ENCODE peak calls at places on chromosome 12, in nine cellular contexts. V is stimulated activated CD8-positive, alpha-beta memory T cell treated with anti-CD3 and anti-CD28 coated beads, Interleukin-15, amount 100 ng/mL, for 24 hours; S is CD8-positive, alpha-beta T cell; U is NB4; Y is NCI-H1092; D is stimulated activated CD4-positive, alpha-beta T cell treated with anti-CD3 and anti-CD28 coated beads, TNF-alpha, amount 100 ng/mL, for 1 hour; P is cardiac fibroblast; B is activated effector memory CD4-positive, alpha-beta T cell treated with anti-CD3 and anti-CD28 coated beads, Interleukin-2, amount 50 U/mL, for 16 hours; G is nephron progenitor cell. Q is an unnamed sample.
A peak's percentile ranks its signal among the peaks of the same experiment; 100 is the strongest.

GRCh38 chr12:70534466-70534865 is 102.8 kb downstream of the PTPRB start:
- DNase-seq in V (no peak), S (no peak), U (peak; percentile 8), Y (no peak), D (no peak), P (no peak), B (no peak), G (no peak), Q (peak; percentile 30)

GRCh38 chr12:120639771-120640721 is at the start of gene CABP1:
- DNase-seq in V (peak; percentile 53), S (peak; percentile 84), U (peak; percentile 64), Y (no peak), D (no peak), P (no peak), B (peak; percentile 88), G (peak; percentile 79), Q (no peak)

GRCh38 chr12:130413909-130414308 is 76.2 kb downstream of the PIWIL1 start:
- DNase-seq in V (no peak), S (no peak), U (no peak), Y (no peak), D (no peak), P (no peak), B (no peak), G (no peak), Q (no peak)

GRCh38 chr12:30450226-30450625 is 245.4 kb downstream of the IPO8 start:
- DNase-seq in V (no peak), S (no peak), U (no peak), Y (no peak), D (no peak), P (peak; percentile 11), B (no peak), G (no peak), Q (no peak)

GRCh38 chr12:47978598-47978873 is 15.1 kb downstream of the TMEM106C start:
- DNase-seq in V (no peak), S (no peak), U (no peak), Y (no peak), D (no peak), P (no peak), B (no peak), G (no peak), Q (no peak)

GRCh38 chr12:62862259-62862881 is 72.6 kb downstream of the PPM1H start:
- DNase-seq in V (no peak), S (no peak), U (no peak), Y (no peak), D (no peak), P (peak; percentile 72), B (no peak), G (no peak), Q (no peak)

GRCh38 chr12:12159988-12160387 is 89.2 kb downstream of the BCL2L14 start:
- DNase-seq in V (no peak), S (no peak), U (no peak), Y (no peak), D (no peak), P (peak; percentile 27), B (no peak), G (no peak), Q (no peak)

GRCh38 chr12:123621619-123622530 is 11.6 kb downstream of the EIF2B1 start:
- DNase-seq in V (no peak), S (no peak), U (no peak), Y (no peak), D (no peak), P (no peak), B (peak; percentile 24), G (no peak), Q (no peak)

GRCh38 chr12:92648242-92649031 is 54.4 kb upstream of the PLEKHG7 start:
- DNase-seq in V (no peak), S (no peak), U (no peak), Y (no peak), D (no peak), P (peak; percentile 73), B (no peak), G (no peak), Q (no peak)

GRCh38 chr12:60235261-60235660 is 639.4 kb downstream of the SLC16A7 start:
- DNase-seq in V (no peak), S (no peak), U (no peak), Y (no peak), D (no peak), P (no peak), B (no peak), G (no peak), Q (no peak)

GRCh38 chr12:13299457-13299856 is 102.9 kb downstream of the EMP1 start:
- DNase-seq in V (no peak), S (no peak), U (no peak), Y (no peak), D (no peak), P (no peak), B (no peak), G (no peak), Q (no peak)

GRCh38 chr12:68977909-68978610 is 45.1 kb upstream of the CPM start:
- DNase-seq in V (no peak), S (no peak), U (no peak), Y (no peak), D (no peak), P (no peak), B (no peak), G (no peak), Q (peak; percentile 60)

GRCh38 chr12:132285991-132286681 is 43.3 kb downstream of the GALNT9 start:
- DNase-seq in V (no peak), S (no peak), U (no peak), Y (no peak), D (no peak), P (peak; percentile 67), B (no peak), G (peak; percentile 53), Q (no peak)

GRCh38 chr12:56658921-56659320 is 13.1 kb upstream of the ATP5F1B start:
- DNase-seq in V (no peak), S (no peak), U (peak; percentile 64), Y (no peak), D (no peak), P (no peak), B (no peak), G (no peak), Q (no peak)

GRCh38 chr12:24256636-24257150 is 307.2 kb upstream of the SOX5 start:
- DNase-seq in V (no peak), S (no peak), U (no peak), Y (no peak), D (no peak), P (no peak), B (no peak), G (no peak), Q (no peak)

Q was measured in Kasumi-1.